ENCODE peak calls at places on chromosomes 6 and 20, in seven cellular contexts. S is GM12878, J is A549, F is SK-N-SH, X is H1, P is HepG2, L is K562. W is an unnamed sample.
A peak's percentile ranks its signal among the peaks of the same experiment; 100 is the strongest.

GRCh38 chr6:37523412-37523811 is 23.7 kb upstream of the CCDC167 start:
- DNase-seq in L (no peak), J (no peak), F (no peak), P (no peak), X (no peak), S (no peak), W (no peak)

GRCh38 chr6:98672681-98673475 is 161.5 kb upstream of the POU3F2 start:
- DNase-seq in J (no peak), P (no peak), L (no peak), X (no peak), S (no peak), F (no peak), W (no peak)

GRCh38 chr6:71406871-71407860 is 118.6 kb downstream of the OGFRL1 start:
- DNase-seq in L (no peak), X (peak; percentile 52), S (no peak), J (no peak), F (no peak), P (no peak), W (no peak)

GRCh38 chr20:58682656-58683055 is 9.9 kb upstream of the NPEPL1 start:
- DNase-seq in P (no peak), X (no peak), S (no peak), L (no peak), F (no peak), J (no peak), W (peak; percentile 70)

GRCh38 chr20:47559141-47559540 is 57.5 kb downstream of the NCOA3 start:
- DNase-seq in J (no peak), L (no peak), S (no peak), X (no peak), P (no peak), F (no peak), W (peak; percentile 24)

GRCh38 chr20:56358600-56359211 is at the start of gene FAM210B:
- DNase-seq in F (peak; percentile 99), S (no peak), J (peak; percentile 83), P (peak; percentile 90), X (peak; percentile 84), L (peak; percentile 97), W (peak; percentile 87)

GRCh38 chr20:16143596-16143995 is 429.7 kb downstream of the KIF16B start:
- DNase-seq in L (no peak), F (no peak), P (no peak), X (no peak), S (no peak), J (no peak), W (no peak)

GRCh38 chr6:1070085-1070521 is 241.8 kb upstream of the FOXQ1 start:
- DNase-seq in S (no peak), F (no peak), X (no peak), J (no peak), P (no peak), L (no peak), W (peak; percentile 36)

GRCh38 chr6:3251462-3252314 is 7.1 kb upstream of the PSMG4 start:
- DNase-seq in X (peak; percentile 95), S (peak; percentile 30), J (peak; percentile 75), F (peak; percentile 91), L (peak; percentile 93), P (peak; percentile 77), W (peak; percentile 80)

GRCh38 chr6:131825946-131826345 is 18.1 kb downstream of the ENPP1 start:
- DNase-seq in J (no peak), S (no peak), L (no peak), F (no peak), X (no peak), P (peak; percentile 88), W (peak; percentile 20)

GRCh38 chr20:45933231-45934045 is 1.0 kb upstream of the PCIF1 start:
- DNase-seq in F (peak; percentile 81), S (peak; percentile 38), L (peak; percentile 59), J (peak; percentile 91), P (peak; percentile 95), X (peak; percentile 81), W (peak; percentile 73)

GRCh38 chr6:33205172-33206026 is 944 bp downstream of the HSD17B8 start:
- DNase-seq in J (peak; percentile 46), S (no peak), L (peak; percentile 49), P (no peak), X (no peak), F (peak; percentile 42), W (peak; percentile 64)

DNA sequence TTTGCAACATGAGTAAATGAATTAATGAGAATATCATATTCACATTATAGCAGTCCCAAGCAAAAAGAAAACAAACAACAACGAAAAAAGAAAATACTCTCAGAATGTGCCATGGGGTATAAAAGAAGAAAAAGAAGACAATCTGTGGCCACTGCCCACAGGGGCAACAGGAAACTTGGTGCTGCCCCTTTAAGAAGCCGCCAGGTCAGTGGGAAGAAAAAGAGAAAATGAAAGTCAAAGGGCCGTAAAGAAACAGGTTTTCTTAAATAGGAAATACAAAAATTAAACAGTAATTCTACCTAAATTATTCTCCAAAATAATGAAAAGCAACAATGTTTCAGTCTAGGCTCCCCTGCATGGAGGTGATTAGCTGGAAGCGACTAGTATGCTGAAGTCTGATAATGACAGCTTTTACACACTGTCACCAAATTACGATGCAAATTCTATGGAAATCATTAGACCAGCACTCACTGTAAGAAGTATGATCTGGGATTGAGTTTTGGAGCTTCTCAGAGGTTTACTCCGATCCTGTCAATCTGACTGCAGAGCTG is 23.6 kb downstream of the GMDS start:
- DNase-seq in P (no peak), F (no peak), X (no peak), S (no peak), J (no peak), L (no peak), W (no peak)
- H3K4me3 ChIP-seq in P (no peak overlapping the region), F (no peak overlapping the region), X (no peak overlapping the region), S (peak overlapping the region; percentile 77), J (peak overlapping the region; percentile 36), L (no peak overlapping the region), W (peak overlapping the region; percentile 38)

DNA sequence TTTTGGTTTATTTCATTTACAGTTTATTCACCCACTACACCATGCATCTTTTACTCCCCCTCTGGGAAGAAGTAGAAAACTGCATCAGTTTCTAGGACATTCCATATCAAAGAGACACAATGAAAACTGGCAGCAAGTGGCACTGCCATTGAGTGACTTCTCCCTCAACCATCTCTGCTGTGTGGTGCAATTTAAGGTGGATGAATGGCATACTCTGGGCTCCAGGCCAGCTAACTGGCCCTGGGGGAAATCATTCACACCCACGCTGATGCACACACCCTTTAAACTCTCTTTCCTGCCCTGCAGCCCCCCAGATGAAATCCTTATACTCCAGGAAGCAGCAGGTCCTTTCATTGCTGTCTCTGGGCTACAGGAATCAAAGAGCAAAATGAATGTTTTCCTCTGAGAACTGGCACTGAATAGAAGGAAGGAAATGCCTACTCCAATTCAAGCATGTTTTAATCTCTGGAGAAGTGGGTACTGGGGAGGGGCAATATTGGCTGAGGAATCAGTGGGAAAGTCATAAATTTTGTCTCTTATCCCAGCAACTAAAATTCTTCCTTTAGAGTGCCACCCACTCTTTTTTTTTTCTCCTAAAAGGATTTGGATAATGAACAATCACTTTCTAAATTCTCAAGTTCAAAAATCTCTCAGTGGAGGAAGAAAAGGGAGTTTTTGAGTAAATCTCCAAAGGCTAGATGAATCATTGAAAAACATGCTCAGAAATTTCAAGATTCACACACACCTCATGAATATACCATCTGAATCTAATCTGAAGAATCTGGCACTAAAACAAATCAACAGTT is 16.9 kb upstream of the RFPL4B start:
- DNase-seq in X (no peak), S (no peak), L (no peak), P (no peak), J (no peak), F (no peak), W (peak; percentile 38)
- H3K9me3 ChIP-seq in X (peaks cover 21% of the 10 kb centered on the region), S (no peaks in the 10 kb centered on the region), L (no peaks in the 10 kb centered on the region), P (peaks cover 12% of the 10 kb centered on the region), J (no peaks in the 10 kb centered on the region), F (peaks cover 6% of the 10 kb centered on the region), W (peaks cover 4% of the 10 kb centered on the region)

DNA sequence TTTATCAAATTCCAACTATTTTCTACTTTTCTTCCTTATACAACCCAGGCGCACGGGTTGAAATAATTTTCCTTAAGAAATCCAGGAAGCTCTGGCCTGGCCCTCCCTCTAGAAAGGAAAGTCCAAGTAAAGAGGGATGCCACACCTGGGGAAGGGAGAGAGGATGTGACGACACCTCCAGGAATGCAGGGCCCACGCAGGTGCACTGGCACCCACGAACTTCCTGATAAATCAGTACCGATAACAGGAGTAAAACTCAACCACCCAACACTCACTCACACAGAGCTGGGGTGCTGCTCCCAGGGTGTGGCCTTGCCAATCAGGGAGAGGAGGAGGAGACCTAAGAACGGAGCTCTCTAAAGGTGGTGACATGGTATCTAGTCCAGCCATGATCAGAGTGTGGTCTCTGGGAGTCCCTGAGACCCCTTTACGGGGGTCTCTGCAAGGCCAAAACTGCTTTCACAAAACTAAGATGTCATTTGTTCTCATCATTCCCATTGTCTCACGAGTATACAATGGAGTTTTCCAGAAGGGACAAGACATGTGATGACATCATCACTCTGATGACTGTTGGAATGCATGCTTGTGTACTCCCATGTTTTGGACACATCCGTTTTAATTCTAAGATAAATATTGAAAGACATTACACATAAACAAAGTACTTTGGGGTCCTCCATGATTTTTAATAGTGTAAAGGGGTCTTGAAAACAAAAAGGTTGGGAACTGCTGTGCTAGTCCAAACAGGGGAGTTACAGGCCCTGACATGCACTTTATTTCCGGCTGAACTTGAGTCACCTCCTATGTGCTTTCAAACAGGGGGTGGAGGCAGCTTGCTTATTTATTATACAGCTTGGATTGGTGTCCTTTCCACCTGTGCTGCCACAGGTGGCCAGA is 2.2 kb upstream of the PARD6B start:
- DNase-seq in X (peak; percentile 39), P (peak; percentile 75), L (no peak), J (no peak), F (no peak), S (no peak), W (no peak)
- TF ChIP-seq USF2 in X (no peak), P (no peak), L (no peak), J (no peak), F (no peak), S (no peak), W (no peak)

DNA sequence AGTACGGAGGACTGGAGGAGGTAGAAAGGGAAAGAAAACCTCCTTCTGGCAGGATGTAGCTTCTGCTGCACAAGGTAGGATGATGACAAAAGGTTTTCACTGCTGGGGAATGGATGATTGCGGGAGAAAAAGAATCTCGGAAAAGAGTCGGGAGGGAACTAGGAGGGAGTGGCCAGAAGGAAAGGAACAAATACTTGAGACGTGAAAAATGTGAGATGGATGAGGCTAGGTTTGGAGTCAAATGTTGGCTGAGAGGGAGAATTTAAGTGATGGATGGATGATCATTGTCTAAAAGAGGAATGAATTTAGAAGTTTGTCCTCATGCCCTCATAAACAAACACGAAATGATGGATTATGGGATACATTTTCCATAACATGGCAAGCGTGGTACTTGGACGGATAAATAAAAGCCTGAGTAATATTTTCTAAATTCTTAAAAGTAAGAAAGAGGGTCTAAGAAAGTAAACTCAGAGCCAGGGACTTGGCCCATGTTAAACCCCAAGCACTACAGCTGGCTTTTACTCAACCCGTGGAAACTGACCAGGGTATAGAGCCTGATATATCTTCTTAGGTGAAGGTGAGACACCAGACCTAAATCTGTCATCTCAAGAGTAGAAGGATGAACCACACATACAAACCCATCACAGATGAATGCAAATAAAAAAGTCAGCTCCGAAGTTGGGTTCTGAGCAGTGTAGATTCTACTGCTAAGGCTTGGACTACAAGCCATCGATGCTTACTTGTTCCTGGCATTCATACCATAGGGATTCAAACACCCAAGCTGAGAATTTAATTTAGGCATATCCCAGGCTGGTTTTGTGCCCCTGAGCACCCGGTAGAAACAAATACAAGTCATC is 72.4 kb downstream of the HFE start:
- DNase-seq in L (no peak), X (no peak), S (peak; percentile 45), J (no peak), F (no peak), P (no peak), W (no peak)
- H3K4me3 ChIP-seq in L (peak overlapping the region; percentile 65), X (peak overlapping the region; percentile 35), S (peak overlapping the region; percentile 84), J (peak overlapping the region; percentile 60), F (peak overlapping the region; percentile 96), P (peak overlapping the region; percentile 81), W (peak overlapping the region; percentile 75)

W was measured in IMR-90.